ENCODE peak calls at places on chromosomes 3 and 15, in six cellular contexts. O is neural progenitor cell, Z is IMR-90, S is ovary, L is spleen, Y is thyroid gland. J is an unnamed sample.

GRCh38 chr3:140077406-140077805 is 142.4 kb downstream of the CLSTN2 start:
- DNase-seq in O (no peak), Z (no peak), S (no peak), L (no peak), Y (no peak), J (no peak)

GRCh38 chr3:129176051-129176450 is 7.6 kb downstream of the CNBP start:
- DNase-seq in O (no peak), Z (no peak), S (no peak), L (no peak), Y (no peak), J (no peak)

GRCh38 chr3:39941941-39942340 is 132.5 kb downstream of the MYRIP start:
- DNase-seq in O (no peak), Z (no peak), S (no peak), L (no peak), Y (no peak), J (no peak)

GRCh38 chr3:37181766-37182165 is 7.4 kb upstream of the LRRFIP2 start:
- DNase-seq in O (no peak), Z (no peak), S (no peak), L (no peak), Y (no peak), J (no peak)

GRCh38 chr3:177190701-177191100 is 6.6 kb downstream of the TBL1XR1 start:
- DNase-seq in O (no peak), Z (no peak), S (no peak), L (no peak), Y (no peak), J (no peak)

GRCh38 chr3:149376728-149377407 is 581 bp downstream of the TM4SF1 start:
- DNase-seq in O (no peak), Z (peak; percentile 59), S (peak; percentile 24), L (no peak), Y (peak; percentile 11), J (no peak)

GRCh38 chr15:92617197-92618037 is 38.2 kb downstream of the FAM174B start:
- DNase-seq in O (peak; percentile 31), Z (peak; percentile 57), S (peak; percentile 92), L (no peak), Y (peak; percentile 91), J (no peak)

GRCh38 chr3:187130346-187131066 is 8.8 kb downstream of the RPL39L start:
- DNase-seq in O (no peak), Z (peak; percentile 62), S (no peak), L (no peak), Y (no peak), J (no peak)

GRCh38 chr3:149646181-149646766 is 11.6 kb downstream of the WWTR1 start:
- DNase-seq in O (no peak), Z (peak; percentile 80), S (no peak), L (no peak), Y (no peak), J (no peak)

GRCh38 chr15:37574985-37575384 is 359.5 kb upstream of the TMCO5A start:
- DNase-seq in O (no peak), Z (no peak), S (no peak), L (no peak), Y (no peak), J (no peak)

GRCh38 chr15:58852347-58852746 is 81.1 kb downstream of the SLTM start:
- DNase-seq in O (no peak), Z (no peak), S (no peak), L (no peak), Y (no peak), J (no peak)

GRCh38 chr15:101108791-101109190 is 143.1 kb downstream of the CHSY1 start:
- DNase-seq in O (no peak), Z (no peak), S (no peak), L (peak; percentile 54), Y (no peak), J (no peak)

GRCh38 chr3:107752202-107752990 is 229.6 kb downstream of the BBX start:
- DNase-seq in O (peak; percentile 40), Z (peak; percentile 41), S (no peak), L (no peak), Y (no peak), J (no peak)

GRCh38 chr3:81251108-81251507 is 510.3 kb downstream of the GBE1 start:
- DNase-seq in O (no peak), Z (no peak), S (no peak), L (no peak), Y (no peak), J (no peak)

GRCh38 chr3:27686642-27687041 is 35.5 kb downstream of the EOMES start:
- DNase-seq in O (no peak), Z (peak; percentile 94), S (no peak), L (no peak), Y (no peak), J (no peak)

GRCh38 chr3:71928215-71928614 is 143.3 kb upstream of the PROK2 start:
- DNase-seq in O (no peak), Z (no peak), S (no peak), L (no peak), Y (no peak), J (no peak)

GRCh38 chr15:86915811-86916331 is 836.2 kb downstream of the AGBL1 start:
- DNase-seq in O (peak; percentile 72), Z (peak; percentile 13), S (no peak), L (no peak), Y (peak; percentile 81), J (no peak)

GRCh38 chr3:69784854-69785523 is 45.7 kb downstream of the MITF start:
- DNase-seq in O (no peak), Z (peak; percentile 83), S (peak; percentile 44), L (no peak), Y (peak; percentile 90), J (peak; percentile 21)

DNA sequence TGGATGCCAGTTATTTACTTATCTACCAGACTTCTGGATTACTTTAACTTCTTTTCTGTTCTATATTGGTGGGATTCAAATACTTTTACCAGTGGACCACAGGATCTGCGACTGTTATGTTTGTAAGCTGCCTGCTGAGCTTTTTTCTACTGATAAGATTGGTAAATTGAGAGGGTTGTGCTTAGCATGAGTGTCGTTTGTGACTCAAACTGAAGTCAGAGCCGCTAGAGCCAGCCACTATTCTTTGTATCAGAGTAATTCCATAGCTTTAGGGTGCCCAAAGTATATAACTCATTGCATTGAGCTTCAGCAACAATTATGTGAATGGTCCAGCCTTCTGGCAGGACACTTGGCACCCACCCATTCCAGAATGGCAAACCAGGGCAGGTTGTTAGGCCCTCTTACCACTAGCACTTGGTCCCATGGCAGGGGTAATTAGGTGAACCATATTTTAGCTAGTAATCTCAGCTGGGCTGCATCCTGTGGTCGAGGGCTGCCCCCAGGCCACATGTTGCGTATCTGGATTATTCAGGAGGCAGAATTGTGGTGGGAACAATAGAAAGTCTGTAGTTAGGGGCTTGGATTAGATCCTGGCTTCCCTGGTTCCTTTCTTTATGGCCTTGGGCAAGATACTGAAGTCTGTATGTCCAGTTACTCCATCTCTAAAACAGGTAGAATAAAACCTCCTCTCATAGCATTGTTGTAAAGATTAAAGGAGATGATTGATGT is 6.0 kb downstream of the PLCL2 start:
- DNase-seq in O (no peak), Z (peak; percentile 23), S (no peak), L (no peak), Y (no peak), J (no peak)
- H3K4me1 ChIP-seq in O (peaks cover 38% of the 10 kb centered on the region), Z (peaks cover 1% of the 10 kb centered on the region), S (peaks cover 6% of the 10 kb centered on the region), L (peaks cover 58% of the 10 kb centered on the region), Y (peaks cover 3% of the 10 kb centered on the region), J (peaks cover 8% of the 10 kb centered on the region)

DNA sequence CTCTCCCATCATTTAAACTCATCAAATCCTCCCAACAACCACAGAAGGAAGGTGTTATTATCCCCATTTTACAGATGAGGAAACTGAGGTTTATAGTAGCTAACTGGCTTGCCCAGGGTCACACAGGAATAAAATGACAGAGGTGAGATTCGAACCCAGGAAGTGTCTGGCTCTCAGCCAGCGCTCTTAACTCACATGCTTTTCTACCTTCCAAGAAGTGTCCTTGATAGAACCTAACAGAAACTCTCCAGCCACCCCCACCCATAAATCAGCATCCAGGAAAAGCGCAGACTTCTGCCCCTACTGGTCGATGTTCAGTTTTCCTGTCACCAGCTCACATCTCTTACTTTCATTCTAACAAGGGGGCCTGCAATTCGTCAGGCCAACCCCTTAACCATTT is 51.7 kb downstream of the SPATA12 start:
- DNase-seq in O (peak; percentile 26), Z (no peak), S (no peak), L (no peak), Y (no peak), J (no peak)
- TF ChIP-seq CTCF in O (peak; percentile 45), Z (no peak), S (no peak), L (no peak), Y (no peak), J (peak; percentile 29)

GRCh38 chr3:45223889-45224730 is 2.0 kb downstream of the TMEM158 start:
- DNase-seq in O (no peak), Z (peak; percentile 69), S (no peak), L (no peak), Y (no peak), J (no peak)
- H3K4me3 ChIP-seq in O (peak overlapping the region; percentile 82), Z (peak overlapping the region; percentile 72), S (peak overlapping the region; percentile 54), L (no peak overlapping the region), Y (no peak overlapping the region), J (peak overlapping the region; percentile 74)

DNA sequence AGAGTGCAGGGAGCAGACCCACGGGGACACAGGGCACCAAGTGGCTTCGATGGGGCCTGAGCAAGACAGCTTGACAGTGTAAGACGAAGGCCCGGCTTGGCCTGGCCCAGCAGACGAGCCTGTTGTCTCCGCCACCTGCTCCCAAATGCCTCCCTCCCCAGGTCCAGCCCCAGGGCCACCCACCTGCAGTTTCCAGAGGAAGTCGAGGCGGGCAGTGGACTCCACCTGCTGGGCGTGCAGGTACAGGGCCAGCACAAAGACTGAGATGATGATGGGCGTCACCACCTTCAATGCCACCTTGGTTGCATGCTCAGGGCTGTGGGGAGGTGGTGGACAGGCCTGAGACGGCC is 94.1 kb downstream of the SEC22A start:
- DNase-seq in O (no peak), Z (no peak), S (no peak), L (peak; percentile 73), Y (no peak), J (no peak)
- H3K4me1 ChIP-seq in O (no peaks in the 10 kb centered on the region), Z (no peaks in the 10 kb centered on the region), S (no peaks in the 10 kb centered on the region), L (no peaks in the 10 kb centered on the region), Y (no peaks in the 10 kb centered on the region), J (no peaks in the 10 kb centered on the region)

GRCh38 chr15:52172869-52173268 is 18.3 kb downstream of the GNB5 start:
- DNase-seq in O (no peak), Z (no peak), S (no peak), L (no peak), Y (no peak), J (no peak)

GRCh38 chr15:52171807-52172206 is 19.4 kb downstream of the GNB5 start:
- DNase-seq in O (no peak), Z (no peak), S (no peak), L (no peak), Y (no peak), J (no peak)

GRCh38 chr15:52171386-52171785 is 19.8 kb downstream of the GNB5 start:
- DNase-seq in O (no peak), Z (peak; percentile 24), S (no peak), L (no peak), Y (no peak), J (no peak)
- TF ChIP-seq CTCF in O (no peak), Z (no peak), S (no peak), L (no peak), Y (no peak), J (no peak)

GRCh38 chr15:77633134-77633912 is 611 bp upstream of the LINGO1 start:
- DNase-seq in O (peak; percentile 97), Z (peak; percentile 70), S (peak; percentile 85), L (peak; percentile 95), Y (peak; percentile 86), J (peak; percentile 25)
- H3K4me3 ChIP-seq in O (peak overlapping the region; percentile 53), Z (peak overlapping the region; percentile 34), S (peak overlapping the region; percentile 44), L (peak overlapping the region; percentile 50), Y (peak overlapping the region; percentile 50), J (peak overlapping the region; percentile 75)

GRCh38 chr3:172104471-172105072 is 65.2 kb downstream of the FNDC3B start:
- DNase-seq in O (peak; percentile 68), Z (no peak), S (no peak), L (no peak), Y (peak; percentile 68), J (no peak)
- H3K4me1 ChIP-seq in O (peaks cover 23% of the 10 kb centered on the region), Z (peaks cover 14% of the 10 kb centered on the region), S (peaks cover 10% of the 10 kb centered on the region), L (peaks cover 34% of the 10 kb centered on the region), Y (peaks cover 67% of the 10 kb centered on the region), J (peaks cover 90% of the 10 kb centered on the region)